ENCODE peak calls at places on chromosomes 5 and 9, in five cellular contexts. Q is activated T-helper 9 cell treated with anti-CD3 and anti-CD28 coated beads, Interleukin-2, amount 50 U/mL, for 16 hours; P is activated T-helper 1 cell treated with anti-CD3 and anti-CD28 coated beads, Interleukin-12 subunit alpha, Interleukin-12 subunit beta, Interleukin-2, Interleukin-4 antibody, amounts not matched to agents 30 ng/mL and 10 ng/mL and 1 ng/mL, durations not matched to agents 14 hours and 24 hours and 36 hours; D is stimulated activated naive CD8-positive, alpha-beta T cell treated with anti-CD3 and anti-CD28 coated beads, Interleukin-15, Interleukin-2, amounts not matched to agents 100 U/mL and 50 U/mL, for 24 hours; J is A172. N is an unnamed sample.

GRCh38 chr5:60209146-60209840 is 315.8 kb upstream of the PDE4D start:
- DNase-seq in J (no peak), Q (no peak), D (no peak), P (no peak), N (no peak)

GRCh38 chr5:114010362-114010761 is 351.5 kb upstream of the KCNN2 start:
- DNase-seq in J (peak), Q (no peak), P (no peak), D (no peak), N (no peak)

GRCh38 chr9:119852399-119852798 is 483.2 kb upstream of the BRINP1 start:
- DNase-seq in D (no peak), P (no peak), Q (no peak), J (no peak), N (no peak)

GRCh38 chr5:109987970-109988369 is 298.2 kb downstream of the MAN2A1 start:
- DNase-seq in Q (no peak), J (no peak), P (no peak), D (no peak), N (no peak)

GRCh38 chr9:123645126-123645525 is 284.8 kb downstream of the DENND1A start:
- DNase-seq in Q (no peak), P (no peak), J (no peak), D (no peak), N (no peak)

GRCh38 chr5:65544473-65544872 is 18.5 kb downstream of the CENPK start:
- DNase-seq in J (no peak), D (no peak), Q (no peak), P (no peak), N (no peak)

GRCh38 chr5:24294324-24294723 is 350.5 kb downstream of the CDH10 start:
- DNase-seq in D (no peak), J (no peak), P (no peak), Q (no peak), N (no peak)

GRCh38 chr9:10094563-10094962 is 518.2 kb downstream of the PTPRD start:
- DNase-seq in J (no peak), Q (no peak), D (no peak), P (no peak), N (no peak)

GRCh38 chr5:51391175-51391574 is 7.9 kb downstream of the ISL1 start:
- DNase-seq in D (no peak), Q (no peak), J (no peak), P (no peak), N (no peak)

GRCh38 chr9:92947268-92948031 is at the start of gene FGD3:
- DNase-seq in Q (no peak), P (no peak), D (peak), J (no peak), N (no peak)

GRCh38 chr9:35816708-35817107 is 1.9 kb upstream of the HINT2 start:
- DNase-seq in P (no peak), D (no peak), Q (no peak), J (no peak), N (no peak)

GRCh38 chr5:82772281-82772680 is 304.9 kb downstream of the TMEM167A start:
- DNase-seq in P (no peak), J (no peak), Q (no peak), D (no peak), N (no peak)

GRCh38 chr9:11319477-11320060 is 706.8 kb upstream of the PTPRD start:
- DNase-seq in D (no peak), P (no peak), Q (no peak), J (peak), N (no peak)

GRCh38 chr5:6676702-6677101 is 36.5 kb upstream of the TENT4A start:
- DNase-seq in D (no peak), Q (no peak), J (peak), P (no peak), N (peak)

GRCh38 chr9:127854169-127854833 is at the start of gene ENG:
- DNase-seq in D (peak), P (no peak), Q (no peak), J (peak), N (no peak)

GRCh38 chr5:12615141-12615820 is 711.0 kb upstream of the CTNND2 start:
- DNase-seq in D (no peak), Q (no peak), P (no peak), J (peak), N (no peak)

GRCh38 chr9:129317179-129318011 is 139.3 kb upstream of the IER5L start:
- DNase-seq in D (peak), P (no peak), J (no peak), Q (no peak), N (no peak)

GRCh38 chr5:64207978-64208377 is 42.3 kb downstream of the RNF180 start:
- DNase-seq in Q (no peak), P (no peak), D (no peak), J (peak), N (no peak)

GRCh38 chr5:113205807-113206206 is 229.0 kb downstream of the TSSK1B start:
- DNase-seq in J (no peak), D (no peak), P (no peak), Q (no peak), N (no peak)

GRCh38 chr5:143985832-143986485 is 174.0 kb downstream of the HMHB1 start:
- DNase-seq in P (no peak), J (peak), D (no peak), Q (no peak), N (peak)

GRCh38 chr5:119470851-119471451 is 18.7 kb downstream of the HSD17B4 start:
- DNase-seq in J (no peak), D (peak), P (no peak), Q (no peak), N (no peak)

GRCh38 chr5:59134770-59135169 is 551.9 kb downstream of the RAB3C start:
- DNase-seq in J (no peak), P (no peak), Q (no peak), D (peak), N (no peak)